ENCODE peak calls at places on chromosomes 6 and 20, in nine cellular contexts. S is CD8-positive, alpha-beta T cell; I is iPS-NIHi11; Q is small intestine; G is heart left ventricle; A is CD4-positive, CD25-positive, alpha-beta regulatory T cell; U is Right ventricle myocardium superior; C is hypothalamus; E is T-cell. F is an unnamed sample.

GRCh38 chr20:62501801-62502495 is 26.2 kb upstream of the GATA5 start:
- DNase-seq in E (peak), Q (no peak), U (no peak), I (no peak), S (peak), C (no peak), G (no peak), A (no peak), F (no peak)

GRCh38 chr20:36279776-36280175 is 26.4 kb upstream of the DLGAP4 start:
- DNase-seq in Q (no peak), I (no peak), U (no peak), S (no peak), A (no peak), C (no peak), G (no peak), E (no peak), F (peak)

GRCh38 chr6:144378437-144378836 is 93.3 kb downstream of the UTRN start:
- DNase-seq in Q (peak), G (no peak), A (no peak), I (no peak), S (no peak), U (no peak), E (no peak), C (no peak), F (no peak)

GRCh38 chr6:16651871-16652270 is 109.4 kb downstream of the ATXN1 start:
- DNase-seq in C (no peak), I (no peak), A (peak), S (no peak), U (no peak), G (no peak), Q (peak), E (peak), F (no peak)

GRCh38 chr20:34951252-34951651 is 4.4 kb downstream of the GSS start:
- DNase-seq in G (no peak), E (no peak), S (no peak), Q (peak), A (no peak), U (no peak), C (no peak), I (no peak), F (no peak)

GRCh38 chr6:75188221-75188620 is 17.6 kb downstream of the COL12A1 start:
- DNase-seq in S (no peak), I (no peak), C (no peak), E (no peak), A (no peak), U (no peak), Q (no peak), G (no peak), F (no peak)

GRCh38 chr20:45450097-45450818 is 19.3 kb upstream of the WFDC2 start:
- DNase-seq in G (no peak), Q (peak), U (no peak), I (peak), C (no peak), A (peak), E (peak), S (no peak), F (no peak)

GRCh38 chr6:72894091-72894490 is 272.2 kb downstream of the KCNQ5 start:
- DNase-seq in G (no peak), Q (no peak), I (no peak), U (no peak), S (no peak), E (no peak), A (no peak), C (no peak), F (no peak)

GRCh38 chr6:151241853-151242252 is 2.1 kb downstream of the AKAP12 start:
- DNase-seq in S (no peak), E (no peak), A (no peak), G (no peak), I (no peak), U (no peak), C (no peak), Q (no peak), F (no peak)

GRCh38 chr6:92810913-92811312 is 608.4 kb downstream of the EPHA7 start:
- DNase-seq in G (no peak), C (no peak), A (no peak), Q (peak), U (no peak), I (peak), E (no peak), S (no peak), F (no peak)

GRCh38 chr6:142542704-142543233 is 241.0 kb downstream of the ADGRG6 start:
- DNase-seq in Q (peak), U (peak), S (no peak), G (no peak), C (no peak), E (no peak), I (no peak), A (no peak), F (peak)

GRCh38 chr20:60294627-60295026 is 336.4 kb downstream of the CDH26 start:
- DNase-seq in G (no peak), S (no peak), C (no peak), E (no peak), Q (no peak), A (no peak), I (no peak), U (no peak), F (peak)

GRCh38 chr20:57869291-57869950 is 159.6 kb upstream of the PMEPA1 start:
- DNase-seq in I (no peak), E (no peak), U (no peak), G (no peak), Q (no peak), C (no peak), S (no peak), A (no peak), F (peak)

GRCh38 chr6:11869656-11870340 is 91.2 kb upstream of the ADTRP start:
- DNase-seq in A (no peak), G (peak), E (no peak), U (peak), S (no peak), I (no peak), C (no peak), Q (no peak), F (no peak)

GRCh38 chr20:48965189-48965910 is 43.8 kb downstream of the ARFGEF2 start:
- DNase-seq in U (no peak), C (no peak), S (no peak), I (no peak), A (no peak), Q (no peak), E (no peak), G (no peak), F (no peak)